ENCODE peak calls at places on chromosomes 1 and 21, in eight cellular contexts. M is uterus, N is colonic mucosa, R is PC-3, Y is HCT116, B is HepG2, W is transverse colon, X is neural progenitor cell. K is an unnamed sample.

GRCh38 chr1:204846546-204846945 is 24.1 kb upstream of the NFASC start:
- DNase-seq in M (no peak), N (no peak), R (no peak), Y (no peak), B (no peak), W (no peak), X (no peak), K (no peak)

GRCh38 chr1:232445361-232446106 is 184.4 kb downstream of the SIPA1L2 start:
- DNase-seq in M (no peak), N (no peak), R (no peak), Y (no peak), B (no peak), W (no peak), X (no peak), K (no peak)

GRCh38 chr1:59541891-59542290 is 245.0 kb downstream of the FGGY start:
- DNase-seq in M (no peak), N (no peak), R (no peak), Y (no peak), B (no peak), W (no peak), X (no peak), K (no peak)

GRCh38 chr1:162554258-162554657 is 7.3 kb upstream of the UAP1 start:
- DNase-seq in M (no peak), N (no peak), R (no peak), Y (no peak), B (no peak), W (no peak), X (no peak), K (peak)

GRCh38 chr1:186559601-186560116 is 98.7 kb upstream of the PDC start:
- DNase-seq in M (no peak), N (no peak), R (peak), Y (no peak), B (no peak), W (no peak), X (no peak), K (no peak)

GRCh38 chr21:45622416-45623097 is 21.0 kb upstream of the PCBP3 start:
- DNase-seq in M (no peak), N (no peak), R (no peak), Y (no peak), B (no peak), W (no peak), X (no peak), K (no peak)

GRCh38 chr1:181645171-181645570 is 161.9 kb downstream of the CACNA1E start:
- DNase-seq in M (no peak), N (no peak), R (no peak), Y (no peak), B (no peak), W (no peak), X (no peak), K (no peak)

GRCh38 chr1:209674957-209675566 is at the start of gene G0S2:
- DNase-seq in M (peak), N (peak), R (peak), Y (no peak), B (no peak), W (peak), X (peak), K (peak)

GRCh38 chr1:36238433-36238832 is 14.2 kb downstream of the THRAP3 start:
- DNase-seq in M (no peak), N (no peak), R (no peak), Y (no peak), B (no peak), W (no peak), X (no peak), K (peak)

GRCh38 chr1:112557385-112557784 is 48.6 kb downstream of the WNT2B start:
- DNase-seq in M (no peak), N (no peak), R (no peak), Y (no peak), B (no peak), W (no peak), X (no peak), K (peak)

GRCh38 chr1:94725566-94725965 is 94.6 kb upstream of the SLC44A3 start:
- DNase-seq in M (no peak), N (no peak), R (peak), Y (no peak), B (no peak), W (no peak), X (no peak), K (peak)

GRCh38 chr1:206059354-206059915 is 6.5 kb downstream of the RHEX start:
- DNase-seq in M (no peak), N (no peak), R (no peak), Y (no peak), B (no peak), W (no peak), X (no peak), K (no peak)

GRCh38 chr1:223030871-223031270 is 112.2 kb downstream of the TLR5 start:
- DNase-seq in M (no peak), N (no peak), R (no peak), Y (no peak), B (no peak), W (no peak), X (no peak), K (no peak)

GRCh38 chr1:169892819-169893644 is 664 bp downstream of the SCYL3 start:
- DNase-seq in M (peak), N (peak), R (no peak), Y (no peak), B (no peak), W (peak), X (peak), K (peak)

GRCh38 chr1:231883382-231883781 is 256.8 kb downstream of the DISC1 start:
- DNase-seq in M (no peak), N (no peak), R (no peak), Y (no peak), B (peak), W (no peak), X (peak), K (no peak)

GRCh38 chr1:15703562-15703961 is 19.4 kb downstream of the PLEKHM2 start:
- DNase-seq in M (peak), N (peak), R (no peak), Y (no peak), B (no peak), W (peak), X (no peak), K (peak)

GRCh38 chr1:76998582-76999189 is 131.4 kb downstream of the ST6GALNAC5 start:
- DNase-seq in M (no peak), N (no peak), R (peak), Y (peak), B (no peak), W (no peak), X (no peak), K (peak)

GRCh38 chr1:175034775-175035174 is 11.6 kb upstream of the MRPS14 start:
- DNase-seq in M (no peak), N (no peak), R (peak), Y (no peak), B (no peak), W (no peak), X (no peak), K (no peak)

GRCh38 chr1:43639990-43640794 is 9.8 kb upstream of the KDM4A start:
- DNase-seq in M (no peak), N (no peak), R (peak), Y (no peak), B (no peak), W (no peak), X (no peak), K (no peak)

GRCh38 chr1:207823880-207824566 is 72.2 kb downstream of the CD46 start:
- DNase-seq in M (peak), N (peak), R (peak), Y (peak), B (peak), W (peak), X (peak), K (peak)

GRCh38 chr1:104073463-104073902 is 323.8 kb downstream of the AMY1C start:
- DNase-seq in M (no peak), N (no peak), R (no peak), Y (no peak), B (no peak), W (no peak), X (no peak), K (no peak)

GRCh38 chr21:36744560-36745231 is 45.8 kb downstream of the SIM2 start:
- DNase-seq in M (no peak), N (no peak), R (no peak), Y (no peak), B (no peak), W (no peak), X (no peak), K (no peak)

GRCh38 chr1:92184632-92185031 is 33.1 kb upstream of the C1orf146 start:
- DNase-seq in M (no peak), N (no peak), R (peak), Y (no peak), B (no peak), W (no peak), X (no peak), K (peak)

GRCh38 chr1:170495006-170495405 is 37.0 kb upstream of the GORAB start:
- DNase-seq in M (no peak), N (no peak), R (no peak), Y (no peak), B (peak), W (no peak), X (no peak), K (no peak)

GRCh38 chr1:198575715-198576641 is 35.5 kb upstream of the ATP6V1G3 start:
- DNase-seq in M (no peak), N (no peak), R (peak), Y (no peak), B (no peak), W (no peak), X (no peak), K (no peak)

GRCh38 chr1:192805832-192806323 is 3.0 kb upstream of the RGS2 start:
- DNase-seq in M (no peak), N (peak), R (peak), Y (peak), B (peak), W (no peak), X (peak), K (peak)

GRCh38 chr1:9181990-9182783 is 52.4 kb upstream of the H6PD start:
- DNase-seq in M (no peak), N (peak), R (peak), Y (no peak), B (peak), W (peak), X (peak), K (peak)

GRCh38 chr1:48056365-48056764 is 59.2 kb upstream of the TRABD2B start:
- DNase-seq in M (no peak), N (no peak), R (no peak), Y (no peak), B (no peak), W (no peak), X (no peak), K (no peak)

GRCh38 chr1:52032785-52033131 is 852 bp downstream of the KTI12 start:
- DNase-seq in M (peak), N (peak), R (peak), Y (no peak), B (peak), W (peak), X (no peak), K (peak)

DNA sequence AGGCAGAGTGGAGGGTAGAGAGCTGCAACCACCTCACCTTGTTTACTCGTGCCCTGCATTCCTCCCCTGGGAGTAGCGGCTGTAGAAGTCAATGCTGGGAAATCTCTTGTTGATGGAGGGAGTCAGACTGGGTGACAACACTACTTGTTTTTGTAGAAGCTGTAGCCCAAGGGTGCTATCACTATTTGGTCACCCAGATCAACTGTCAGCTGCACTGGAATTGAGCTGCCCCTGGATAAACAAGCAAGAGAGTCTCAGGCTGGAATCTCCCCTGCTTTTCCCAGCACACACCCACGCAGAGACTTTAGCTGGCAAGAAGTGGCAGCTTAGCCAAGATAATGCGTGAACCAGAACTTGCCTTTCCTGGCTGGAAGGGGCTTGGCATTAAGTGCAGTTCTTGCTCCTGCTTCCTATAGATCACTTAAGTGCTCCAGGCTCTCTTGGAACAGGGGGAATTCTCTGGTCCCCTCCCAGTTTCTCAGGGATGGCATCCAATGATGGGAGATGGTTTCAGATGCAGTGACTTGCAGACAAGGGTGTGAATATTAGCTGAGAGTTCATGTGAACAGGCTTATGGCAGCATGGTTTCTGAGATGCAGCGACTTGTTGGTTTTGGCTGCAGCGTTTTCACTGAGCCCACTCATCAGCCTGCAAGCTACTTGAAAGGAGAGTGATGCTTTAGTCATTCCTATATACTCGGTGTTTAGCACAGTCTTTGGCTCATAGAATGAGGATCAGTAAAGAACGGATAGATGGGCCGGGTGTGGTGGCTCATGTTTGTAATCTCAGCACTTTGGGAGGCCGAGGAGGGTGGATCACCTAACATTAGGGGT is 16.8 kb downstream of the ATP2B4 start:
- DNase-seq in M (no peak), N (no peak), R (no peak), Y (no peak), B (no peak), W (no peak), X (no peak), K (peak)
- H3K27ac ChIP-seq in M (peak), N (peak), R (no peak), Y (no peak), B (no peak), W (peak), X (no peak), K (no peak)

GRCh38 chr1:11170102-11170501 is 19.1 kb upstream of the ANGPTL7 start:
- DNase-seq in M (no peak), N (no peak), R (no peak), Y (no peak), B (no peak), W (no peak), X (no peak), K (no peak)

GRCh38 chr1:11168731-11169130 is 20.4 kb upstream of the ANGPTL7 start:
- DNase-seq in M (no peak), N (no peak), R (no peak), Y (no peak), B (no peak), W (no peak), X (no peak), K (no peak)

GRCh38 chr1:11174271-11174942 is 14.7 kb upstream of the ANGPTL7 start:
- DNase-seq in M (no peak), N (no peak), R (no peak), Y (no peak), B (no peak), W (no peak), X (no peak), K (no peak)

GRCh38 chr1:11169202-11169601 is 20.0 kb upstream of the ANGPTL7 start:
- DNase-seq in M (no peak), N (no peak), R (no peak), Y (no peak), B (no peak), W (no peak), X (no peak), K (no peak)
- H3K27ac ChIP-seq in M (no peak), N (no peak), R (no peak), Y (no peak), B (no peak), W (no peak), X (no peak), K (no peak)

DNA sequence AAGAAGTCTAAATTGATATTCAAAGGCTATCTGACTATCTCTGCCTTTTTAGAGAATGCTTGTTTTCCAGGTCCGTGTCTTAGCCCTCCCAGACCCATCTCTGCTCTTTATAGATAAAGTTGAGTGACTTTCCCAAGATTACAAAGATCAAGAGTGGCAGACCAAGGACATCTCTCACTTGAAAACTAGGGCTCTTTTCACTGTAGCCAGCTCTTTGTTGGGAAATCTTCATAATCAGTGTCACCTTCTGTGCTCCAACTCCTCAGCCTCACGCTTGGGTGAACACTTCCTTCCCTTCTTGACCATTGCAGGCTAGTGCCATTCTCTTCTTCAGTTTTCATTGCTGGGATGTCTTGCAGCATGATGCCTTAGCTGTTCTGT is 211.2 kb downstream of the PBX1 start:
- DNase-seq in M (peak), N (no peak), R (no peak), Y (no peak), B (no peak), W (no peak), X (no peak), K (no peak)
- H3K27ac ChIP-seq in M (peak), N (peak), R (no peak), Y (no peak), B (no peak), W (peak), X (no peak), K (no peak)

DNA sequence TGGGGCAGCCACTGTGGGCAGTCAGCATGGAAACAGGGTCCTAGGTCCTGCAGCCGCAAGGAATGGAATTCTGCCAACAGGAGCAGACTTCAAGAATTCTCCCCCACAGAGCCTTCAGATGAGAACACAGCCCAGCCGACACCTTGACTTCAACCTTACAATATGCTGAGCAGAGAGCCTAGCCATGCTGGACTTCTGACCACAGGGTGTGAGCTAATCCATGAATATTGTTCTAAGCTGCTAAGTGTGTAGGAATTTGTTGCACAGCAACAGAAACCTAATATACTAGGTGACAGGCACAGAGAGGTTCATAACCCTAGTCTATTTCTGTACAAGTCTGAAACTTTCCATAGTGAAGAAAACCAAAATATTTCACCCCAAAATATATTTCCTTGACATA is 32.9 kb upstream of the IFNGR2 start:
- DNase-seq in M (no peak), N (no peak), R (no peak), Y (no peak), B (no peak), W (peak), X (no peak), K (no peak)
- H3K27ac ChIP-seq in M (no peak), N (peak), R (no peak), Y (no peak), B (no peak), W (no peak), X (no peak), K (no peak)

GRCh38 chr1:85229574-85230097 is 28.8 kb upstream of the SYDE2 start:
- DNase-seq in M (no peak), N (peak), R (no peak), Y (peak), B (peak), W (no peak), X (no peak), K (no peak)

GRCh38 chr1:85223334-85223733 is 22.5 kb upstream of the SYDE2 start:
- DNase-seq in M (no peak), N (no peak), R (no peak), Y (no peak), B (no peak), W (no peak), X (no peak), K (no peak)

GRCh38 chr1:85224734-85225623 is 24.2 kb upstream of the SYDE2 start:
- DNase-seq in M (no peak), N (peak), R (peak), Y (no peak), B (no peak), W (peak), X (peak), K (peak)

GRCh38 chr1:85228952-85229351 is 28.1 kb upstream of the SYDE2 start:
- DNase-seq in M (no peak), N (no peak), R (no peak), Y (no peak), B (no peak), W (no peak), X (no peak), K (no peak)

DNA sequence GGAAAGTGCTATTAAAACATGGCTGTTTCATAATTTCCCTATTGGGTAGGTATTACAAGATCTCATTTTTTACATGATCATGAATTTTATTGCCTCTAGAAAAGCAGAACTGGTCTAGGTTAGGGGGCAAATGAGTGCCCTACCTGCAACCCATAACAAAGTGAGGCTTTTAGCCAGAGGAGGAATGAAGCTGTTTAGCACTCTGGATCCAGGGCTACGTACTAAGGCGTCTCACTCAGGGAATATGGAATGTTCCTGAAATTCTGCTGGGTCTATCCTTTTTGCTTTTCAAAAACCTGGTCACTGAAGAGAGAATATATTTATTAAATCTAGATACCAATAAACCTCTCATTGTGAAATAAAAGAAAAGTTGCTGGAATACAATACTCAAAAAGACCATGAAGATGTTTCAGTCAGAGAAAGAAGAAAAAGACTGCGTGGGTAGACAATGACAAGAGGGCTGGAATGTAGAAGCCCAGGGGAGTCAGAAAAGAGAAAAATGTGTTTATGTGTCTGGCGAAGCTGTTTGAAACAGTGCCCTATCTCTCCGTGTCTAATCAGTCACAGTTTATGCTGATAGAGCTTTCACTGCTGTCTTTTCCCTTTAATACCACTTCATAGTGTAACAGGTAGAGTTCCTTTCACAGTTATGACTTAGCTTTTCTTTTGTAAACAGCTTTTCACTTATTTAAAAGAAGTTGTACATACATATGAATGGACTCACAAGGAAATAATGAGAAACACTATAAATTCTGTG is 25.0 kb upstream of the SYDE2 start:
- DNase-seq in M (no peak), N (no peak), R (no peak), Y (no peak), B (no peak), W (no peak), X (no peak), K (no peak)
- H3K27ac ChIP-seq in M (peak), N (peak), R (peak), Y (no peak), B (no peak), W (peak), X (no peak), K (no peak)

K was measured in mesenchymal stem cell.